ENCODE peak calls at places on chromosomes 7 and 10, in four cellular contexts. W is activated T-cell treated with anti-CD3 and anti-CD28 coated beads for 1 hour; J is activated T-helper 1 cell treated with anti-CD3 and anti-CD28 coated beads, Interleukin-2, amount 50 U/mL, for 16 hours; N is cardiac fibroblast. F is an unnamed sample.
A peak's percentile ranks its signal among the peaks of the same experiment; 100 is the strongest.

GRCh38 chr7:76294344-76295024 is 8.0 kb upstream of the HSPB1 start:
- DNase-seq in W (no peak), J (no peak), N (peak; percentile 99), F (peak; percentile 26)

GRCh38 chr7:100520138-100520537 is 18.9 kb upstream of the AGFG2 start:
- DNase-seq in W (no peak), J (no peak), N (no peak), F (no peak)

GRCh38 chr10:113456741-113457140 is 96.1 kb upstream of the HABP2 start:
- DNase-seq in W (no peak), J (no peak), N (no peak), F (no peak)

GRCh38 chr7:55504093-55504859 is 68.0 kb downstream of the VOPP1 start:
- DNase-seq in W (no peak), J (no peak), N (peak; percentile 26), F (no peak)

GRCh38 chr7:91784469-91784868 is 96.0 kb downstream of the MTERF1 start:
- DNase-seq in W (no peak), J (no peak), N (peak; percentile 79), F (no peak)

GRCh38 chr7:150751702-150752101 is 14.5 kb downstream of the GIMAP5 start:
- DNase-seq in W (no peak), J (no peak), N (no peak), F (no peak)

GRCh38 chr7:116367171-116367813 is 132.2 kb upstream of the CAV2 start:
- DNase-seq in W (no peak), J (no peak), N (no peak), F (no peak)

GRCh38 chr7:151759591-151760042 is 117.3 kb downstream of the PRKAG2 start:
- DNase-seq in W (peak; percentile 42), J (no peak), N (peak; percentile 73), F (peak; percentile 35)

GRCh38 chr10:133267293-133267692 is 9.4 kb downstream of the ADAM8 start:
- DNase-seq in W (no peak), J (no peak), N (no peak), F (no peak)

GRCh38 chr7:78437118-78437517 is 638.5 kb downstream of the PHTF2 start:
- DNase-seq in W (no peak), J (no peak), N (peak; percentile 43), F (no peak)

GRCh38 chr10:68154211-68154497 is 44.9 kb downstream of the MYPN start:
- DNase-seq in W (no peak), J (no peak), N (peak; percentile 29), F (no peak)

GRCh38 chr7:99720370-99721128 is 14.4 kb downstream of the CYP3A7 start:
- DNase-seq in W (no peak), J (no peak), N (no peak), F (no peak)

GRCh38 chr7:128665057-128665456 is 7.0 kb upstream of the GARIN1A start:
- DNase-seq in W (no peak), J (no peak), N (peak; percentile 5), F (no peak)

GRCh38 chr7:139683137-139683871 is 94.5 kb downstream of the HIPK2 start:
- DNase-seq in W (no peak), J (no peak), N (peak; percentile 73), F (no peak)

GRCh38 chr10:118220346-118220745 is 121.8 kb downstream of the FAM204A start:
- DNase-seq in W (no peak), J (no peak), N (no peak), F (no peak)

GRCh38 chr10:103042908-103043307 is 124.8 kb downstream of the CNNM2 start:
- DNase-seq in W (no peak), J (no peak), N (no peak), F (no peak)

GRCh38 chr7:66206116-66206908 is 1.2 kb downstream of the TPST1 start:
- DNase-seq in W (no peak), J (no peak), N (peak; percentile 19), F (no peak)

GRCh38 chr10:84097787-84098353 is 41.4 kb upstream of the GHITM start:
- DNase-seq in W (no peak), J (no peak), N (peak; percentile 34), F (no peak)